ENCODE peak calls at places on chromosome 15, in six cellular contexts. C is tibial nerve, K is GM23338, F is ovary, X is H7, Z is foreskin fibroblast. M is an unnamed sample.

GRCh38 chr15:99343836-99344551 is 92.7 kb downstream of the LRRC28 start:
- DNase-seq in C (no peak), K (peak; percentile 75), F (peak; percentile 43), X (peak; percentile 60), Z (no peak), M (no peak)

GRCh38 chr15:29097971-29098370 is 171.7 kb downstream of the NSMCE3 start:
- DNase-seq in C (no peak), K (no peak), F (no peak), X (no peak), Z (no peak), M (no peak)

GRCh38 chr15:100690786-100691160 is 88.4 kb downstream of the ASB7 start:
- DNase-seq in C (no peak), K (no peak), F (no peak), X (no peak), Z (peak; percentile 67), M (no peak)

GRCh38 chr15:41978534-41978933 is 6.2 kb upstream of the EHD4 start:
- DNase-seq in C (no peak), K (no peak), F (no peak), X (no peak), Z (no peak), M (no peak)

GRCh38 chr15:31483053-31483923 is 156.7 kb downstream of the KLF13 start:
- DNase-seq in C (no peak), K (peak; percentile 73), F (no peak), X (peak; percentile 84), Z (peak; percentile 43), M (no peak)

GRCh38 chr15:47194718-47195117 is 522.6 kb upstream of the SEMA6D start:
- DNase-seq in C (no peak), K (peak; percentile 59), F (no peak), X (no peak), Z (peak; percentile 69), M (no peak)

GRCh38 chr15:85297537-85297936 is 82.9 kb upstream of the AKAP13 start:
- DNase-seq in C (no peak), K (no peak), F (no peak), X (no peak), Z (peak; percentile 18), M (no peak)

GRCh38 chr15:23648920-23649515 is 1.4 kb upstream of the MAGEL2 start:
- DNase-seq in C (no peak), K (peak; percentile 82), F (peak; percentile 70), X (peak; percentile 66), Z (peak; percentile 8), M (no peak)

GRCh38 chr15:73939138-73939537 is 12.9 kb downstream of the LOXL1 start:
- DNase-seq in C (no peak), K (no peak), F (peak; percentile 21), X (peak; percentile 44), Z (peak; percentile 27), M (no peak)

GRCh38 chr15:92011611-92012367 is 158.3 kb downstream of the SLCO3A1 start:
- DNase-seq in C (no peak), K (peak; percentile 20), F (no peak), X (no peak), Z (no peak), M (no peak)

GRCh38 chr15:97995881-97996603 is 35.5 kb downstream of the ARRDC4 start:
- DNase-seq in C (no peak), K (peak; percentile 61), F (no peak), X (peak; percentile 38), Z (peak; percentile 36), M (peak; percentile 36)

DNA sequence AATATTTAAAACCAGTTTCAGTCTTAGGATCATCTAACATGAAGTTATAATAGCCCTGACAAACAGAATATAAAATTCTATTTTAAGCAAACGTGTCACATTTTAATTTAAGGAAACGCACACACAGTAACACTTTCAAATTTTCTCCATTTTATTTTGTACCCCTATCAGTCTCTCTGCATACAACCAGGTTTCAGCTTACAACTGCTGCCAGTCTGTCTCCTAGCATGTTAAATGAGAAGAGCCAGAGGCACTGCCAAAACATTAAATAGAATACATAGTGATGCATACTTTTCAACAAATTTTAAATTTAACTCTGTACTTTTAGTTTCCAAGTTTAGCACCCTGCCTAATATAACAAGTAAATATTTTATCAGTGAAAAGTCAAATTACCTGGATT is 60.8 kb downstream of the UACA start:
- DNase-seq in C (no peak), K (no peak), F (no peak), X (no peak), Z (no peak), M (no peak)
- H3K4me3 ChIP-seq in C (no peak overlapping the region), K (no peak overlapping the region), F (no peak overlapping the region), X (no peak overlapping the region), Z (no peak overlapping the region), M (no peak overlapping the region)

GRCh38 chr15:63380151-63380827 is 1.4 kb downstream of the CA12 start:
- DNase-seq in C (no peak), K (no peak), F (no peak), X (no peak), Z (no peak), M (no peak)
- H3K4me3 ChIP-seq in C (no peak overlapping the region), K (peak overlapping the region; percentile 72), F (no peak overlapping the region), X (no peak overlapping the region), Z (peak overlapping the region; percentile 72), M (peak overlapping the region; percentile 61)

GRCh38 chr15:25849431-25849921 is 13.7 kb downstream of the ATP10A start:
- DNase-seq in C (no peak), K (peak; percentile 28), F (no peak), X (peak; percentile 50), Z (peak; percentile 88), M (peak; percentile 29)
- H3K4me3 ChIP-seq in C (no peak overlapping the region), K (no peak overlapping the region), F (peak overlapping the region; percentile 13), X (no peak overlapping the region), Z (peak overlapping the region; percentile 58), M (peak overlapping the region; percentile 56)

GRCh38 chr15:82809308-82810060 is at the start of gene WHAMM:
- DNase-seq in C (peak; percentile 99), K (peak; percentile 99), F (peak; percentile 98), X (peak; percentile 96), Z (peak; percentile 99), M (peak; percentile 100)
- H3K4me3 ChIP-seq in C (peak within 1 kb of the TSS; percentile 82), K (peak within 1 kb of the TSS; percentile 77), F (peak within 1 kb of the TSS; percentile 82), X (peak within 1 kb of the TSS; percentile 90), Z (peak within 1 kb of the TSS; percentile 72), M (peak within 1 kb of the TSS; percentile 94)